ENCODE peak calls at places on chromosomes 11 and 22, in seven cellular contexts. One of them, this sample, is unnamed.

GRCh38 chr11:85725510-85726258 is 39.7 kb upstream of the CCDC89 start:
- DNase-seq in epithelial cell of prostate: no peak
- DNase-seq in pancreas: no peak
- DNase-seq in D721Med: no peak
- DNase-seq in NCI-H69: no peak
- DNase-seq in HT-29: peak; percentile 82
- DNase-seq in dorsolateral prefrontal cortex: no peak
- DNase-seq in this sample: peak; percentile 92

GRCh38 chr22:19038164-19038546 is 84.1 kb downstream of the DGCR2 start:
- DNase-seq in epithelial cell of prostate: no peak
- DNase-seq in pancreas: no peak
- DNase-seq in D721Med: no peak
- DNase-seq in NCI-H69: no peak
- DNase-seq in HT-29: no peak
- DNase-seq in dorsolateral prefrontal cortex: peak; percentile 19
- DNase-seq in this sample: no peak

GRCh38 chr11:81886406-81887075 is 847.1 kb downstream of the FAM181B start:
- DNase-seq in epithelial cell of prostate: no peak
- DNase-seq in pancreas: no peak
- DNase-seq in D721Med: no peak
- DNase-seq in NCI-H69: no peak
- DNase-seq in HT-29: no peak
- DNase-seq in dorsolateral prefrontal cortex: no peak
- DNase-seq in this sample: no peak

GRCh38 chr11:36060926-36061325 is 117.1 kb downstream of the LDLRAD3 start:
- DNase-seq in epithelial cell of prostate: no peak
- DNase-seq in pancreas: no peak
- DNase-seq in D721Med: no peak
- DNase-seq in NCI-H69: peak; percentile 77
- DNase-seq in HT-29: no peak
- DNase-seq in dorsolateral prefrontal cortex: no peak
- DNase-seq in this sample: peak; percentile 28

GRCh38 chr11:1746956-1747752 is 3.2 kb downstream of the IFITM10 start:
- DNase-seq in epithelial cell of prostate: no peak
- DNase-seq in pancreas: no peak
- DNase-seq in D721Med: no peak
- DNase-seq in NCI-H69: no peak
- DNase-seq in HT-29: no peak
- DNase-seq in dorsolateral prefrontal cortex: peak; percentile 23
- DNase-seq in this sample: no peak

GRCh38 chr11:36577859-36578258 is 10.1 kb downstream of the RAG1 start:
- DNase-seq in epithelial cell of prostate: no peak
- DNase-seq in pancreas: no peak
- DNase-seq in D721Med: no peak
- DNase-seq in NCI-H69: peak; percentile 71
- DNase-seq in HT-29: no peak
- DNase-seq in dorsolateral prefrontal cortex: no peak
- DNase-seq in this sample: no peak

GRCh38 chr11:66967670-66968425 is 7.3 kb upstream of the C11orf86 start:
- DNase-seq in epithelial cell of prostate: peak; percentile 81
- DNase-seq in pancreas: no peak
- DNase-seq in D721Med: no peak
- DNase-seq in NCI-H69: no peak
- DNase-seq in HT-29: no peak
- DNase-seq in dorsolateral prefrontal cortex: no peak
- DNase-seq in this sample: peak; percentile 97

GRCh38 chr22:19085233-19086043 is 36.8 kb downstream of the DGCR2 start:
- DNase-seq in epithelial cell of prostate: no peak
- DNase-seq in pancreas: no peak
- DNase-seq in D721Med: peak; percentile 46
- DNase-seq in NCI-H69: peak; percentile 60
- DNase-seq in HT-29: peak; percentile 56
- DNase-seq in dorsolateral prefrontal cortex: no peak
- DNase-seq in this sample: peak; percentile 43

GRCh38 chr11:67699521-67699920 is 25.1 kb upstream of the ALDH3B2 start:
- DNase-seq in epithelial cell of prostate: no peak
- DNase-seq in pancreas: no peak
- DNase-seq in D721Med: no peak
- DNase-seq in NCI-H69: no peak
- DNase-seq in HT-29: peak; percentile 55
- DNase-seq in dorsolateral prefrontal cortex: no peak
- DNase-seq in this sample: peak; percentile 12

GRCh38 chr11:79077684-79078379 is 363.0 kb downstream of the TENM4 start:
- DNase-seq in epithelial cell of prostate: no peak
- DNase-seq in pancreas: no peak
- DNase-seq in D721Med: no peak
- DNase-seq in NCI-H69: peak; percentile 24
- DNase-seq in HT-29: no peak
- DNase-seq in dorsolateral prefrontal cortex: no peak
- DNase-seq in this sample: no peak

GRCh38 chr11:111699579-111700156 is 66.5 kb downstream of the PPP2R1B start:
- DNase-seq in epithelial cell of prostate: no peak
- DNase-seq in pancreas: no peak
- DNase-seq in D721Med: no peak
- DNase-seq in NCI-H69: no peak
- DNase-seq in HT-29: no peak
- DNase-seq in dorsolateral prefrontal cortex: no peak
- DNase-seq in this sample: no peak

GRCh38 chr11:32792948-32793475 is 1.4 kb downstream of the CCDC73 start:
- DNase-seq in epithelial cell of prostate: no peak
- DNase-seq in pancreas: peak; percentile 34
- DNase-seq in D721Med: no peak
- DNase-seq in NCI-H69: peak; percentile 66
- DNase-seq in HT-29: peak; percentile 92
- DNase-seq in dorsolateral prefrontal cortex: peak; percentile 39
- DNase-seq in this sample: peak; percentile 36

GRCh38 chr11:119782021-119782420 is 53.0 kb upstream of the NECTIN1 start:
- DNase-seq in epithelial cell of prostate: no peak
- DNase-seq in pancreas: no peak
- DNase-seq in D721Med: no peak
- DNase-seq in NCI-H69: peak; percentile 35
- DNase-seq in HT-29: no peak
- DNase-seq in dorsolateral prefrontal cortex: no peak
- DNase-seq in this sample: no peak

GRCh38 chr22:20117656-20118571 is 888 bp upstream of the TRMT2A start:
- DNase-seq in epithelial cell of prostate: no peak
- DNase-seq in pancreas: no peak
- DNase-seq in D721Med: no peak
- DNase-seq in NCI-H69: peak; percentile 60
- DNase-seq in HT-29: peak; percentile 73
- DNase-seq in dorsolateral prefrontal cortex: no peak
- DNase-seq in this sample: peak; percentile 30

GRCh38 chr22:33104192-33104591 is 46.0 kb upstream of the SYN3 start:
- DNase-seq in epithelial cell of prostate: no peak
- DNase-seq in pancreas: no peak
- DNase-seq in D721Med: no peak
- DNase-seq in NCI-H69: no peak
- DNase-seq in HT-29: no peak
- DNase-seq in dorsolateral prefrontal cortex: no peak
- DNase-seq in this sample: no peak

GRCh38 chr11:127070808-127071207 is 70.2 kb upstream of the KIRREL3 start:
- DNase-seq in epithelial cell of prostate: no peak
- DNase-seq in pancreas: no peak
- DNase-seq in D721Med: no peak
- DNase-seq in NCI-H69: peak; percentile 44
- DNase-seq in HT-29: no peak
- DNase-seq in dorsolateral prefrontal cortex: no peak
- DNase-seq in this sample: no peak

GRCh38 chr11:108906329-108906728 is 241.5 kb downstream of the DDX10 start:
- DNase-seq in epithelial cell of prostate: no peak
- DNase-seq in pancreas: no peak
- DNase-seq in D721Med: no peak
- DNase-seq in NCI-H69: peak; percentile 27
- DNase-seq in HT-29: peak; percentile 43
- DNase-seq in dorsolateral prefrontal cortex: no peak
- DNase-seq in this sample: peak; percentile 92

GRCh38 chr11:74443071-74443864 is 24.1 kb downstream of the KCNE3 start:
- DNase-seq in epithelial cell of prostate: no peak
- DNase-seq in pancreas: peak; percentile 81
- DNase-seq in D721Med: no peak
- DNase-seq in NCI-H69: peak; percentile 98
- DNase-seq in HT-29: peak; percentile 84
- DNase-seq in dorsolateral prefrontal cortex: no peak
- DNase-seq in this sample: no peak

GRCh38 chr11:128802358-128802981 is 64.6 kb downstream of the KCNJ1 start:
- DNase-seq in epithelial cell of prostate: no peak
- DNase-seq in pancreas: no peak
- DNase-seq in D721Med: no peak
- DNase-seq in NCI-H69: peak; percentile 23
- DNase-seq in HT-29: peak; percentile 65
- DNase-seq in dorsolateral prefrontal cortex: no peak
- DNase-seq in this sample: no peak

GRCh38 chr11:61054927-61055562 is 47.2 kb upstream of the CD5 start:
- DNase-seq in epithelial cell of prostate: no peak
- DNase-seq in pancreas: no peak
- DNase-seq in D721Med: no peak
- DNase-seq in NCI-H69: no peak
- DNase-seq in HT-29: no peak
- DNase-seq in dorsolateral prefrontal cortex: no peak
- DNase-seq in this sample: no peak

GRCh38 chr11:8206251-8207079 is 37.6 kb upstream of the RIC3 start:
- DNase-seq in epithelial cell of prostate: no peak
- DNase-seq in pancreas: peak; percentile 42
- DNase-seq in D721Med: no peak
- DNase-seq in NCI-H69: peak; percentile 78
- DNase-seq in HT-29: no peak
- DNase-seq in dorsolateral prefrontal cortex: peak; percentile 73
- DNase-seq in this sample: no peak

GRCh38 chr11:31803813-31804438 is 7.2 kb downstream of the PAX6 start:
- DNase-seq in epithelial cell of prostate: no peak
- DNase-seq in pancreas: no peak
- DNase-seq in D721Med: no peak
- DNase-seq in NCI-H69: no peak
- DNase-seq in HT-29: no peak
- DNase-seq in dorsolateral prefrontal cortex: no peak
- DNase-seq in this sample: no peak

GRCh38 chr11:120698918-120699317 is 187.4 kb downstream of the GRIK4 start:
- DNase-seq in epithelial cell of prostate: no peak
- DNase-seq in pancreas: no peak
- DNase-seq in D721Med: no peak
- DNase-seq in NCI-H69: peak; percentile 33
- DNase-seq in HT-29: no peak
- DNase-seq in dorsolateral prefrontal cortex: no peak
- DNase-seq in this sample: no peak

GRCh38 chr22:44108806-44109385 is 71.8 kb upstream of the PARVG start:
- DNase-seq in epithelial cell of prostate: no peak
- DNase-seq in pancreas: no peak
- DNase-seq in D721Med: no peak
- DNase-seq in NCI-H69: no peak
- DNase-seq in HT-29: no peak
- DNase-seq in dorsolateral prefrontal cortex: no peak
- DNase-seq in this sample: peak; percentile 64

GRCh38 chr22:27648074-27648473 is 153.5 kb downstream of the MN1 start:
- DNase-seq in epithelial cell of prostate: no peak
- DNase-seq in pancreas: no peak
- DNase-seq in D721Med: no peak
- DNase-seq in NCI-H69: no peak
- DNase-seq in HT-29: no peak
- DNase-seq in dorsolateral prefrontal cortex: no peak
- DNase-seq in this sample: no peak

GRCh38 chr11:1876361-1877063 is 15.2 kb downstream of the PRR33 start:
- DNase-seq in epithelial cell of prostate: no peak
- DNase-seq in pancreas: peak; percentile 25
- DNase-seq in D721Med: no peak
- DNase-seq in NCI-H69: peak; percentile 17
- DNase-seq in HT-29: peak; percentile 45
- DNase-seq in dorsolateral prefrontal cortex: peak; percentile 25
- DNase-seq in this sample: peak; percentile 86

GRCh38 chr11:28337701-28338100 is 229.5 kb downstream of the METTL15 start:
- DNase-seq in epithelial cell of prostate: no peak
- DNase-seq in pancreas: no peak
- DNase-seq in D721Med: no peak
- DNase-seq in NCI-H69: no peak
- DNase-seq in HT-29: no peak
- DNase-seq in dorsolateral prefrontal cortex: no peak
- DNase-seq in this sample: no peak

GRCh38 chr11:103889679-103890078 is 146.8 kb upstream of the DDI1 start:
- DNase-seq in epithelial cell of prostate: no peak
- DNase-seq in pancreas: no peak
- DNase-seq in D721Med: no peak
- DNase-seq in NCI-H69: no peak
- DNase-seq in HT-29: no peak
- DNase-seq in dorsolateral prefrontal cortex: no peak
- DNase-seq in this sample: no peak

GRCh38 chr11:96188625-96189006 is 154.4 kb downstream of the MAML2 start:
- DNase-seq in epithelial cell of prostate: no peak
- DNase-seq in pancreas: no peak
- DNase-seq in D721Med: no peak
- DNase-seq in NCI-H69: no peak
- DNase-seq in HT-29: no peak
- DNase-seq in dorsolateral prefrontal cortex: no peak
- DNase-seq in this sample: peak; percentile 77

GRCh38 chr22:37806409-37807338 is 1.1 kb upstream of the GCAT start:
- DNase-seq in epithelial cell of prostate: no peak
- DNase-seq in pancreas: no peak
- DNase-seq in D721Med: peak; percentile 0
- DNase-seq in NCI-H69: peak; percentile 56
- DNase-seq in HT-29: peak; percentile 34
- DNase-seq in dorsolateral prefrontal cortex: no peak
- DNase-seq in this sample: peak; percentile 57